ENCODE peak calls at places on chromosomes 16 and 17, in six cellular contexts. A is DMS79 treated with DMSO at 0.1 percent for 48 hours, W is AG10803, N is memory B cell, V is activated T-cell treated with anti-CD3 and anti-CD28 coated beads for 48 hours, H is ureter. E is an unnamed sample.

GRCh38 chr17:7029659-7030058 is 6.2 kb upstream of the SLC16A13 start:
- DNase-seq in A (no peak), W (no peak), N (no peak), V (no peak), H (no peak), E (no peak)

GRCh38 chr17:2048805-2049204 is 6.1 kb upstream of the HIC1 start:
- DNase-seq in A (no peak), W (no peak), N (no peak), V (no peak), H (peak; percentile 42), E (no peak)

GRCh38 chr17:62950067-62950466 is 16.0 kb upstream of the TANC2 start:
- DNase-seq in A (peak; percentile 12), W (peak; percentile 87), N (no peak), V (no peak), H (no peak), E (peak; percentile 72)

GRCh38 chr17:61540870-61541269 is 50.1 kb downstream of the NACA2 start:
- DNase-seq in A (no peak), W (no peak), N (no peak), V (no peak), H (no peak), E (no peak)

GRCh38 chr17:36653374-36653773 is 52.0 kb downstream of the MRM1 start:
- DNase-seq in A (no peak), W (no peak), N (no peak), V (no peak), H (no peak), E (no peak)

GRCh38 chr17:47776330-47777197 is 43.5 kb downstream of the TBX21 start:
- DNase-seq in A (peak; percentile 38), W (peak; percentile 46), N (peak; percentile 39), V (no peak), H (no peak), E (no peak)

GRCh38 chr16:50301626-50302471 is 35.5 kb downstream of the ADCY7 start:
- DNase-seq in A (no peak), W (peak; percentile 77), N (no peak), V (no peak), H (peak; percentile 48), E (no peak)

GRCh38 chr16:88967800-88968588 is 9.0 kb downstream of the CBFA2T3 start:
- DNase-seq in A (no peak), W (no peak), N (peak; percentile 83), V (no peak), H (no peak), E (no peak)

GRCh38 chr17:43353364-43353763 is 45.4 kb upstream of the ARL4D start:
- DNase-seq in A (no peak), W (no peak), N (no peak), V (no peak), H (no peak), E (no peak)

GRCh38 chr16:50254072-50254471 is 12.3 kb upstream of the ADCY7 start:
- DNase-seq in A (no peak), W (no peak), N (no peak), V (no peak), H (no peak), E (no peak)

GRCh38 chr17:19707728-19708221 is 8.6 kb downstream of the SLC47A2 start:
- DNase-seq in A (peak; percentile 14), W (no peak), N (no peak), V (no peak), H (no peak), E (no peak)

GRCh38 chr17:65370669-65371126 is 190.8 kb downstream of the AXIN2 start:
- DNase-seq in A (no peak), W (no peak), N (no peak), V (no peak), H (no peak), E (peak; percentile 27)

GRCh38 chr17:8621585-8621984 is 8.9 kb downstream of the MYH10 start:
- DNase-seq in A (no peak), W (no peak), N (no peak), V (no peak), H (no peak), E (no peak)

GRCh38 chr16:50800074-50800473 is 58.2 kb downstream of the CYLD start:
- DNase-seq in A (no peak), W (no peak), N (no peak), V (no peak), H (no peak), E (no peak)

GRCh38 chr17:28599311-28600184 is 723 bp upstream of the SPAG5 start:
- DNase-seq in A (peak; percentile 74), W (peak; percentile 83), N (no peak), V (peak; percentile 64), H (no peak), E (peak; percentile 55)

GRCh38 chr17:10557422-10557821 is 8.0 kb upstream of the MYH2 start:
- DNase-seq in A (no peak), W (peak; percentile 95), N (no peak), V (no peak), H (no peak), E (no peak)

GRCh38 chr16:89982318-89982717 is 33.8 kb downstream of the DEF8 start:
- DNase-seq in A (no peak), W (no peak), N (no peak), V (no peak), H (no peak), E (no peak)

GRCh38 chr17:62008294-62008693 is 56.8 kb downstream of the MED13 start:
- DNase-seq in A (no peak), W (no peak), N (no peak), V (no peak), H (no peak), E (no peak)

GRCh38 chr17:21210411-21211076 is 3.4 kb downstream of the TMEM11 start:
- DNase-seq in A (peak; percentile 36), W (no peak), N (no peak), V (no peak), H (no peak), E (no peak)

GRCh38 chr16:75281826-75282225 is 30.4 kb upstream of the BCAR1 start:
- DNase-seq in A (no peak), W (no peak), N (no peak), V (no peak), H (no peak), E (no peak)

GRCh38 chr17:32622540-32622939 is 135.7 kb downstream of the CDK5R1 start:
- DNase-seq in A (no peak), W (no peak), N (no peak), V (no peak), H (no peak), E (no peak)

GRCh38 chr16:84927621-84928591 is 83.4 kb downstream of the ZDHHC7 start:
- DNase-seq in A (no peak), W (no peak), N (no peak), V (no peak), H (no peak), E (no peak)

GRCh38 chr16:29736112-29736511 is 9.7 kb downstream of the C16orf54 start:
- DNase-seq in A (no peak), W (no peak), N (no peak), V (no peak), H (no peak), E (no peak)

GRCh38 chr17:28550858-28551257 is 1.6 kb downstream of the UNC119 start:
- DNase-seq in A (no peak), W (no peak), N (no peak), V (no peak), H (no peak), E (no peak)

GRCh38 chr16:56851671-56852400 is 13.2 kb upstream of the SLC12A3 start:
- DNase-seq in A (no peak), W (peak; percentile 43), N (no peak), V (no peak), H (no peak), E (no peak)

GRCh38 chr17:75113798-75114551 is 4.2 kb downstream of the ARMC7 start:
- DNase-seq in A (peak; percentile 78), W (peak; percentile 88), N (peak; percentile 94), V (peak; percentile 80), H (peak; percentile 94), E (peak; percentile 93)

GRCh38 chr17:82862191-82862590 is 22.4 kb upstream of the ZNF750 start:
- DNase-seq in A (no peak), W (no peak), N (no peak), V (no peak), H (no peak), E (no peak)

GRCh38 chr17:45848405-45848804 is 3.7 kb downstream of the SPPL2C start:
- DNase-seq in A (no peak), W (no peak), N (no peak), V (no peak), H (no peak), E (no peak)

GRCh38 chr16:81668243-81669097 is 110.6 kb upstream of the PLCG2 start:
- DNase-seq in A (no peak), W (no peak), N (no peak), V (no peak), H (no peak), E (no peak)

GRCh38 chr16:49491736-49492089 is 118.1 kb downstream of the C16orf78 start:
- DNase-seq in A (peak; percentile 26), W (no peak), N (no peak), V (no peak), H (peak; percentile 65), E (no peak)

GRCh38 chr16:1903845-1904820 is 14.1 kb downstream of the HS3ST6 start:
- DNase-seq in A (no peak), W (peak; percentile 9), N (peak; percentile 8), V (no peak), H (no peak), E (peak; percentile 68)

GRCh38 chr17:45775576-45776011 is 8.5 kb upstream of the CRHR1 start:
- DNase-seq in A (peak; percentile 94), W (peak; percentile 12), N (no peak), V (no peak), H (no peak), E (peak; percentile 63)

GRCh38 chr17:33950061-33950460 is 305.0 kb upstream of the CCL2 start:
- DNase-seq in A (no peak), W (no peak), N (no peak), V (no peak), H (no peak), E (no peak)

GRCh38 chr17:61570118-61570517 is 20.9 kb downstream of the NACA2 start:
- DNase-seq in A (no peak), W (no peak), N (no peak), V (no peak), H (no peak), E (no peak)

E was measured in lung.